ENCODE peak calls at places on chromosomes 6 and 20, in ten cellular contexts. L is pancreas; E is Peyer's patch; C is adrenal gland; N is right atrium auricular region; R is upper lobe of right lung; J is transverse colon; W is psoas muscle; B is CD8-positive, alpha-beta T cell; S is hepatocyte. H is an unnamed sample. For H3K4me1, the result is how much of the 10 kb centered on the place peaks cover.

GRCh38 chr6:27679308-27679967 is 206.5 kb upstream of the ZNF184 start:
- DNase-seq in W (no peak), S (no peak), E (no peak), N (no peak), B (no peak), L (no peak), R (no peak), J (no peak), C (no peak), H (no peak)

GRCh38 chr20:23161244-23161875 is 75.2 kb upstream of the CD93 start:
- DNase-seq in E (peak), R (no peak), S (no peak), C (no peak), B (no peak), N (peak), L (no peak), W (no peak), J (no peak), H (no peak)

GRCh38 chr6:8137529-8137939 is 35.2 kb upstream of the EEF1E1 start:
- DNase-seq in J (no peak), S (no peak), C (no peak), L (no peak), N (no peak), W (no peak), R (no peak), E (no peak), B (no peak), H (no peak)

GRCh38 chr6:87322304-87323212 is at the start of gene SMIM8:
- DNase-seq in J (peak), E (peak), R (peak), C (peak), W (peak), B (peak), N (peak), L (peak), S (peak), H (peak)

GRCh38 chr6:127690092-127690491 is 113.1 kb downstream of the C6orf58 start:
- DNase-seq in S (peak), C (no peak), B (no peak), R (no peak), W (no peak), J (no peak), L (no peak), E (no peak), N (no peak), H (no peak)

GRCh38 chr20:54257090-54257816 is 49.4 kb downstream of the PFDN4 start:
- DNase-seq in B (no peak), W (no peak), E (no peak), L (no peak), N (no peak), R (no peak), J (no peak), C (peak), S (peak), H (no peak)

GRCh38 chr6:41356838-41357237 is 21.4 kb downstream of the NCR2 start:
- DNase-seq in B (no peak), R (no peak), W (no peak), N (no peak), E (no peak), J (no peak), S (no peak), L (no peak), C (no peak), H (no peak)

GRCh38 chr6:28589234-28589951 is 63.7 kb downstream of the GPX5 start:
- DNase-seq in R (no peak), B (no peak), J (peak), S (peak), W (no peak), C (peak), L (peak), N (no peak), E (no peak), H (peak)

GRCh38 chr6:139587469-139587868 is 213.0 kb upstream of the CITED2 start:
- DNase-seq in W (no peak), B (no peak), E (no peak), L (no peak), C (no peak), R (no peak), J (no peak), N (no peak), S (no peak), H (no peak)

GRCh38 chr6:138371720-138372119 is 6.0 kb upstream of the SMIM28 start:
- DNase-seq in L (no peak), J (no peak), B (no peak), C (no peak), W (no peak), E (no peak), S (peak), R (no peak), N (no peak), H (no peak)

GRCh38 chr6:7580537-7580926 is 9.5 kb upstream of the SNRNP48 start:
- DNase-seq in J (no peak), L (no peak), C (no peak), N (no peak), E (no peak), R (no peak), S (no peak), B (no peak), W (no peak), H (no peak)

GRCh38 chr6:167735498-167736201 is 91.1 kb upstream of the AFDN start:
- DNase-seq in E (no peak), N (no peak), W (no peak), J (no peak), S (no peak), C (no peak), L (no peak), B (no peak), R (no peak), H (no peak)

GRCh38 chr20:51001697-51002265 is 21.1 kb downstream of the KCNG1 start:
- DNase-seq in E (no peak), W (no peak), S (no peak), L (no peak), C (no peak), B (no peak), J (no peak), N (no peak), R (no peak), H (no peak)

GRCh38 chr6:123215211-123215610 is 219.2 kb downstream of the CLVS2 start:
- DNase-seq in J (no peak), S (no peak), C (no peak), N (no peak), B (no peak), W (no peak), L (no peak), E (no peak), R (no peak), H (no peak)

GRCh38 chr6:48986105-48986504 is 476.9 kb downstream of the MMUT start:
- DNase-seq in S (no peak), R (no peak), N (no peak), E (no peak), W (no peak), L (no peak), J (no peak), B (no peak), C (no peak), H (no peak)

GRCh38 chr6:88302769-88303230 is 136.7 kb upstream of the CNR1 start:
- DNase-seq in W (no peak), L (no peak), N (no peak), R (no peak), B (no peak), C (no peak), S (no peak), E (no peak), J (no peak), H (no peak)

GRCh38 chr6:4936681-4937041 is 67.2 kb downstream of the RPP40 start:
- DNase-seq in S (peak), C (peak), R (no peak), E (no peak), B (no peak), L (no peak), N (no peak), W (no peak), J (no peak), H (no peak)

GRCh38 chr20:17674722-17675518 is 7.1 kb downstream of the RRBP1 start:
- DNase-seq in C (no peak), E (no peak), R (no peak), L (no peak), J (no peak), N (no peak), S (no peak), B (no peak), W (no peak), H (no peak)
- H3K4me1 ChIP-seq in C (half or more), E (under half), R (half or more), L (half or more), J (under half), N (under half), S (under half), B (under half), W (under half), H (under half)

DNA sequence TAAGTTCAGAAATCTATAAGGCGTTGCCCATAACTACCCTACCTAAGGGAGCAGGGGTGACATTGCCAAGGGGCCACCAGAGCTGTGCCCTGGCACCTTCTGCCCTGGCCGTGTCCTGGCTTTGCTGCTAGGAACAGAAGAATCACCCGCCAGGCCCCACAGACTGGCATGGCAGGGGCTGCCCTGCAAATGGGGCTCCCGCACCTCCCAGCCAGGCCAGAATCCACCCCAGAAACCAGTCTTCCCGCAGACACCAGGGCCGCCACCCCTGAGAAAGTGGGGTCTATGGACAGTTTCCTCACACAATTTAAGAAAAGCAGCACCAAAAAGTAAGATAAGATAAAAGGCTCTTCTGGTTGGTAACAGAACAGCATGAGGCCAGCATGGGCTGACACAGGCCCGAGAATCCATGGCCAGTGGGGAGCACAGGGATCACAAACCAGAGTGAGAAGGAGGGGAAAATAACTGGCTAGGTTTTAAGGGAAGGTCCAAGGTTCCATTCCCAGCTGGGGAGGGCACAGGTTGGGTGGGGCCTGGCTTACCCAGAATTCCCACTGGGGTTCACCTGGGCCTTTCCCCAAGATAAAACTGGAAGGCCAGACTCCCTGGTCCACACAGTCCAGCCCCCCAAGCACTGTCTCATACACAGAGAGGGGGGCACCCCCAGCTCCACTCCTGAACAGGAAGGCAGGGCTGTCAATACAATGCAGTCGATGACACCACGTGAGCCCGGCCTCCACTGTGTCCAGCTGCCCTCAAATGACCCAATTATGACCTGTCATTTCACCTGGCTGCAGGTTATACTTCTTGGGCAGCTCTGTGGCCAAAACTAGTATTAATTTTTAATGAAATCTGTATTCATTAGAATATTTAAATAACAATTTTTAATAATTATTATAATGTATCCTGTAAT is 59.4 kb downstream of the PYGB start:
- DNase-seq in E (no peak), L (no peak), N (no peak), B (no peak), J (no peak), C (no peak), W (no peak), R (no peak), S (no peak), H (peak)
- H3K27ac ChIP-seq in E (no peak), L (no peak), N (no peak), B (no peak), J (no peak), C (no peak), W (no peak), R (no peak), S (no peak), H (no peak)

GRCh38 chr6:150144294-150144868 is 1.5 kb downstream of the PPP1R14C start:
- DNase-seq in S (no peak), E (no peak), N (no peak), W (no peak), L (no peak), C (no peak), J (no peak), B (no peak), R (no peak), H (no peak)

GRCh38 chr6:150143521-150144293 is 863 bp downstream of the PPP1R14C start:
- DNase-seq in S (no peak), E (peak), J (peak), B (no peak), L (no peak), N (no peak), W (peak), C (no peak), R (peak), H (no peak)

GRCh38 chr6:150145830-150146229 is 3.0 kb downstream of the PPP1R14C start:
- DNase-seq in L (no peak), W (no peak), C (no peak), R (no peak), N (no peak), B (no peak), J (no peak), E (no peak), S (no peak), H (no peak)

GRCh38 chr6:150146436-150146835 is 3.6 kb downstream of the PPP1R14C start:
- DNase-seq in L (no peak), E (no peak), J (peak), N (no peak), R (no peak), B (no peak), C (no peak), W (no peak), S (no peak), H (no peak)

DNA sequence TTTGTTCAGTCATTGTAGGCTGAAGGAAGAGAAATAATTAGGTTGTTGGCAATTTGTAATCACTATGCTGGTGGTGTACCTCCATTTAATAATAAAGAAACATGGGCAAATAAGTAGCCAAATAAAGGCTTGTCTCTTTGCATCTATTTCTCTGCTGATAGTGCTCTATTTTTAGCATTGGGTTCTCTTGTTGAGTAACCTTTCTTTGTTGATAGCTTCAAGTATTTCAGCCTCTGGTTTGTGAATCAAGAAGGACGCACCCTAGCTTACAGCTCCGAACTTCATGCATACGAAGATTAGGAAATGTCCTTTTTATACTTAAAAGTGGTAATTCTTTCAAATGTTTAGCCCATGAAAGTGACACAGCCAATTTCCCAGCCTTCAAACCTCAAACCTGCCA is 2.6 kb downstream of the PPP1R14C start:
- DNase-seq in C (no peak), W (no peak), N (no peak), R (no peak), L (no peak), S (no peak), E (no peak), J (no peak), B (no peak), H (no peak)
- H3K4me3 ChIP-seq in C (no peak), W (peak), N (peak), R (no peak), L (no peak), S (no peak), E (no peak), J (no peak), B (no peak), H (peak)

DNA sequence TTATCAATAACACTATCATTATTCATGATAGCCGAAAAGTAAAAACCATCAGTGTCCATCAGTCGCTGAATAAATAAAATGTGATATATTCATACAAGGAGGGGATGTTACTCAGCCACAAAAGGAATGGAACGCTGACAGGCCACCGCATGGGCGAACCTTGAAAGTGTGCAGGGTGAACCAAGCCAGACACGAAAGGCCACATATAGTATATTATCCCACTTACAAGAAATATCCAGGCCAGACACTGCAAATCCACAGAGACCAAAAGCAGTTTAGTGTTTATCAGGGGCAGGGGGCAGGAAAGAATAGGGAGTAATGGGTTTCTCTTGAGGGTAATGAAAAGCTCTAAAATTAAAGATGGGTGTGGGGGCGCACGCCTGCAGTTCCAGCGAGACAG is 5.7 kb downstream of the SOX18 start:
- DNase-seq in E (no peak), R (no peak), S (no peak), J (no peak), N (no peak), W (no peak), C (no peak), L (no peak), B (no peak), H (no peak)
- H3K4me1 ChIP-seq in E (under half), R (under half), S (under half), J (under half), N (under half), W (under half), C (under half), L (under half), B (under half), H (under half)

GRCh38 chr6:113461153-113461897 is 395.8 kb upstream of the MARCKS start:
- DNase-seq in J (no peak), N (no peak), C (no peak), S (no peak), R (no peak), W (no peak), L (no peak), B (no peak), E (no peak), H (no peak)

GRCh38 chr6:113464959-113465358 is 392.2 kb upstream of the MARCKS start:
- DNase-seq in J (no peak), E (no peak), L (no peak), C (no peak), N (no peak), B (no peak), R (no peak), W (no peak), S (peak), H (no peak)

GRCh38 chr6:113466526-113466925 is 390.6 kb upstream of the MARCKS start:
- DNase-seq in L (no peak), C (no peak), B (no peak), S (no peak), W (no peak), J (no peak), R (no peak), N (no peak), E (no peak), H (no peak)

GRCh38 chr6:113464536-113464935 is 392.6 kb upstream of the MARCKS start:
- DNase-seq in J (no peak), L (no peak), S (no peak), E (no peak), B (no peak), C (no peak), W (no peak), R (no peak), N (no peak), H (no peak)
- H3K27ac ChIP-seq in J (no peak), L (no peak), S (no peak), E (no peak), B (no peak), C (no peak), W (no peak), R (no peak), N (no peak), H (no peak)

DNA sequence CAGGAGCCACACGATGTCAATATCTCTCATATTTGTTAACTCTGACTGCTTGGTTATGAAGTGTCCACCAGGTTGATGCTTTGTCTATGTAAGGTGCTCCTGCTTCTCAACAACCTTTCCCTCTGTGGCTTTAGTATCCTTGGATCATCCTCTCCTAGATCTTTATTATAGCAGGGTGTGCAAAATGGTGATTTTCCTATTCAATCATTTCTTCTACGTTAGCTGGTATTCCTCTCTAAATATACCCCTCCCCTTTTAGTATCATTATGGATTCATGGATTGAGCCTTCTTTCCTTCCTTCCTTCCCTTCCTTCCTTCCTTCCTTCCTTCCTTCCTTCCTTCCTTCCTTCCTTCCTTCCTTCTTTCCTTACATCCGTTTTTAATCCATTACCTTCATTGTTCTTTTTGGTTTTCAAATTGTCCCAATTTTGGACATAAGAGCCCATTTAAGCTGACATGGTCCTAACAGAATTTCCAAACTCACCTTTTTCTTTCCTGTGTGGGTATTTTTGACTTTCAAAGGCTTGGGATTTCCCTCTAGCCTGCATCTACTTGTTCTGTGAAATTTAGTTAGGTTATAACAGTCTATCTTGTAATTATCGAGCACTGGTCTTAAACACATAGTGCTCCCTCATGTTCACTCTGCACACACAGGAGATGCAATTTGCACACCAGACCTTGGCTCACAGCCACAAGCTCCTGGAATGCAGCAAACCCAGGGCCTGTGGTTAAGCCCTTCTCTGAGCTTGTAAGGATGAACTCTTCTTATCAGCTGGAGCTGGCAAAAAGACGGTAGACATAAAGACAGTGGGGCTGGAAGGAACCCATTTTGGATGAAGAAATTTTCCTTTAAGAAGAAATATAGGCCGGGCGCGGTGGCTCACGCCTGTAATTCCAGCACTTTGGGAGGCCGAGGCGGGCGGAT is 109.9 kb downstream of the SLC24A3 start:
- DNase-seq in B (no peak), J (no peak), E (no peak), L (no peak), N (peak), R (no peak), S (no peak), W (no peak), C (no peak), H (no peak)
- H3K4me3 ChIP-seq in B (no peak), J (no peak), E (no peak), L (no peak), N (no peak), R (no peak), S (no peak), W (no peak), C (no peak), H (no peak)

DNA sequence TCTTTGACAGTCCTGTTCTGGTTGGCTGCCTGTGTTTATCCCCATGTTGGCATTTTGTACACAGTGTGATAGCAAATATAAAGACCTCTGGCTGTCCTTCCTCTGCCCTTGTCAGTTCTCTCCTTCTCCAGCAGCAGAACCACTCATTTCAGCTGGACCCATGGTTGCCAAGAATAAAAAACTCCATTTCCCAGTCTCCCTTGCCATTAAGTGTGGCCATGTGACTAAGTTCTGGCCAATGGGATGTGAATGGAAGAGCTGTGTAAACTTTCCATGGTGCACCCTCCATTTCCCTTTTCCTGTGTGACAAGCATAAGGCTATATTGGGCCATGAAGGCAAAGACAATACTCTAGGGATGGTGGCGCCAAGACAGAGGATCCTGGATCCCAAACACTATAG is 78.4 kb upstream of the TBC1D7 start:
- DNase-seq in B (no peak), L (no peak), W (no peak), R (no peak), J (no peak), C (no peak), E (no peak), S (no peak), N (no peak), H (no peak)
- H3K4me1 ChIP-seq in B (under half), L (under half), W (half or more), R (half or more), J (under half), C (under half), E (under half), S (under half), N (under half), H (under half)

GRCh38 chr20:481167-481566 is 18.8 kb upstream of the TBC1D20 start:
- DNase-seq in R (no peak), L (no peak), E (no peak), C (no peak), B (no peak), J (no peak), W (no peak), N (no peak), S (no peak), H (no peak)
- H3K27ac ChIP-seq in R (no peak), L (no peak), E (no peak), C (no peak), B (no peak), J (no peak), W (no peak), N (no peak), S (no peak), H (no peak)

GRCh38 chr6:116512155-116512559 is 718 bp downstream of the CALHM5 start:
- DNase-seq in B (no peak), R (no peak), W (no peak), L (no peak), C (no peak), S (no peak), E (no peak), J (no peak), N (no peak), H (no peak)
- H3K4me3 ChIP-seq in B (no peak), R (peak), W (peak), L (no peak), C (no peak), S (peak), E (peak), J (peak), N (peak), H (peak)

H was measured in right cardiac atrium.